ENCODE peak calls at places on chromosomes 7 and 10, in five cellular contexts. Q is HepG2, R is K562, Z is SK-N-SH, W is GM12878. L is an unnamed sample.

GRCh38 chr7:133829336-133829897 is 297.7 kb upstream of the LRGUK start:
- DNase-seq in Q (no peak), W (no peak), R (no peak), Z (no peak), L (no peak)

GRCh38 chr10:70816220-70816894 is 609 bp downstream of the SGPL1 start:
- DNase-seq in R (no peak), W (no peak), Q (peak), Z (peak), L (peak)

GRCh38 chr10:65570143-65571010 is 1355.5 kb upstream of the LRRTM3 start:
- DNase-seq in Q (peak), W (no peak), R (no peak), Z (peak), L (no peak)

GRCh38 chr10:62266611-62267010 is 2.0 kb downstream of the RTKN2 start:
- DNase-seq in R (no peak), Z (no peak), Q (no peak), W (no peak), L (no peak)

GRCh38 chr10:116555882-116556281 is 10.2 kb downstream of the PNLIP start:
- DNase-seq in R (no peak), W (no peak), Q (no peak), Z (no peak), L (no peak)

GRCh38 chr7:92255308-92255707 is 9.5 kb downstream of the ANKIB1 start:
- DNase-seq in R (no peak), Q (no peak), W (no peak), Z (no peak), L (no peak)

GRCh38 chr7:5428470-5429252 is 5.0 kb upstream of the TNRC18 start:
- DNase-seq in R (peak), Q (peak), Z (peak), W (no peak), L (peak)

GRCh38 chr10:8404721-8405120 is 350.2 kb downstream of the GATA3 start:
- DNase-seq in Q (no peak), R (no peak), W (peak), Z (no peak), L (no peak)

GRCh38 chr7:134623193-134623592 is 23.5 kb upstream of the BPGM start:
- DNase-seq in W (no peak), Z (no peak), Q (no peak), R (no peak), L (no peak)

GRCh38 chr10:1359599-1359955 is 303.4 kb downstream of the WDR37 start:
- DNase-seq in R (no peak), Q (no peak), W (no peak), Z (no peak), L (no peak)

GRCh38 chr10:1358860-1359598 is 302.8 kb downstream of the WDR37 start:
- DNase-seq in R (no peak), Z (no peak), Q (no peak), W (no peak), L (no peak)

GRCh38 chr10:1361411-1362105 is 305.4 kb downstream of the WDR37 start:
- DNase-seq in R (no peak), W (no peak), Z (peak), Q (no peak), L (no peak)

GRCh38 chr10:1360011-1360580 is 303.9 kb downstream of the WDR37 start:
- DNase-seq in R (peak), Z (peak), Q (no peak), W (no peak), L (no peak)

DNA sequence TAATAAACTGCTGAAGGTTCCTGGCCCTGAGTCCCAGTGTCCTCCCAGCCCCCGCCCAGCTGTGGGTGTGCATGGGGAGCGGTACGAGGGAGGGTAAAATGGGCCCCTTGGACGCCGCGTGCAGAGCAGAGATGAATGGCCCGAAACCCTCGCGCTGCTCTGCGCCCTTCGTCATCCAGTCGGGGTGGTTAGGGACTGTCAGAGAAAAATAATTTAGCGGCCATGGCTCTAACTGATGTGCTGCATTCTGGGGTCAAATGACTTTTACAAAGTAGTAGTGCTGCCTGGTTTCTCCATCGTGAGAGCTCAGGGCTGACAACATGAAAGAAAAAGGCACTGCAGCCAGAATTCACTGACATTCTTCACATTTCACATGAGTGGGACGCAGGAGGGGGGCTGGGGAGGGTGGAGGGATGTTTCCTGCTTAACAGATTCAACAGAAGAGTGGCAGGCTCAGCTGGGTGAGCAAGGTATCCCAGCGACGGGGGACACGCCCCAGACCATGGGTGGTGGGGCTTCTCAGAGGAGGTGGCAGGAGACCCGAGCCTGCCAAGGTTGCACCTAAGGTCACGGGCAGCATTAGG is 304.5 kb downstream of the WDR37 start:
- DNase-seq in R (no peak), Q (no peak), W (no peak), Z (no peak), L (no peak)
- TF ChIP-seq REST in R (no peak), Q (no peak), W (no peak), Z (no peak), L (no peak)

DNA sequence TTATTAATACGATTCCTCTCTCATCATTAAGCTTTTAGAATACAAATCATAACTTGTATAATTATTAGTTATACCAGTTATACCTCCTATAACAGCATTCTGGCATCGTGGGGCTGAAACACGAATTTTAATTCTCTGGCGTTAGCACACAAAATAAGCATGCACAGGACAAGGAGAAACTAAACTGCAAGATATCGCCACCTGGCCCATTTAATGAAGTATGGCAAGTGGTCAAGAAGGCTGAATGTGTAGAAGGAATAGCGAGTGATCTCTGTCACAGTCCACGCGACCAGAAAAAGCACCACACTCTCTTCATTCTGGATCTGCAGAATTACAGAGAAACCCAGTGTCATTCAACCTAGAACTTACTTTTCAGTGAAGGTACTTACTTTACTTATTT is 18.1 kb downstream of the HACD1 start:
- DNase-seq in W (no peak), R (peak), Q (no peak), Z (peak), L (no peak)
- TF ChIP-seq GABPA in W (no peak), R (no peak), Q (no peak), Z (no peak), L (no peak)

GRCh38 chr7:83695126-83695960 is 46.4 kb upstream of the SEMA3E start:
- DNase-seq in R (no peak), W (no peak), Q (no peak), Z (no peak), L (no peak)

GRCh38 chr7:83696101-83696500 is 47.2 kb upstream of the SEMA3E start:
- DNase-seq in Q (no peak), Z (no peak), W (no peak), R (no peak), L (no peak)

GRCh38 chr7:83689855-83690254 is 40.9 kb upstream of the SEMA3E start:
- DNase-seq in Z (no peak), R (no peak), Q (no peak), W (no peak), L (no peak)

GRCh38 chr7:83691095-83691494 is 42.2 kb upstream of the SEMA3E start:
- DNase-seq in Z (no peak), R (no peak), W (no peak), Q (no peak), L (no peak)

GRCh38 chr7:83693281-83693680 is 44.3 kb upstream of the SEMA3E start:
- DNase-seq in R (no peak), Q (no peak), W (no peak), Z (no peak), L (no peak)
- TF ChIP-seq CTCF in R (no peak), Q (no peak), W (no peak), Z (no peak), L (no peak)

GRCh38 chr7:30068117-30068516 is 39.9 kb downstream of the PLEKHA8 start:
- DNase-seq in Z (no peak), R (no peak), W (no peak), Q (no peak), L (no peak)

GRCh38 chr7:30066697-30067096 is 38.5 kb downstream of the PLEKHA8 start:
- DNase-seq in Z (no peak), R (no peak), W (no peak), Q (no peak), L (no peak)

GRCh38 chr7:30057741-30058140 is 29.5 kb downstream of the PLEKHA8 start:
- DNase-seq in W (no peak), Z (no peak), R (no peak), Q (no peak), L (no peak)

GRCh38 chr7:30065746-30066145 is 37.5 kb downstream of the PLEKHA8 start:
- DNase-seq in Q (no peak), W (no peak), R (no peak), Z (no peak), L (no peak)

GRCh38 chr7:30062587-30062986 is 34.4 kb downstream of the PLEKHA8 start:
- DNase-seq in Q (peak), W (no peak), R (peak), Z (peak), L (no peak)
- TF ChIP-seq REST in Q (no peak), W (no peak), R (no peak), Z (no peak), L (no peak)

DNA sequence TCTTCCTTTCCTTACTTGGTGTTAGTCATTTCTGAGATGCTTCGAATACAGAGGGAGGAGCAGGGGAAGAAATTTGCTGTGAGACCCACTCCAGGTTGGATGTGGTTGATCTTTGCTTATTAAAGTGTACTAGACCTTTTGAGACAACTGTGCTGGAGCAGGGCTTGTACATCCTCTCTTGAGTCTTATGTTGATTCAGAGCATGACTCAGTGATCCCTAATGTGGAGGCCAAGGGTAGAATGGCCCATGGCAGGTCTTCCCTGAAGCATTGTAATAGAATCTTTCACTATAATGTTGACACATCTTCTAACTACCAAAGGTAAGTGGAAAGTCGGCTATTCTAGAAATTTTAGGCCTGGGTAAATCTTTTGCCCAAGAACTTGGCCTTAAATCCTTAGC is 17.0 kb upstream of the SFR1 start:
- DNase-seq in Z (no peak), Q (no peak), R (no peak), W (no peak), L (no peak)
- TF ChIP-seq GABPA in Z (no peak), Q (no peak), R (no peak), W (no peak), L (no peak)

GRCh38 chr7:21261627-21262564 is 166.0 kb upstream of the SP4 start:
- DNase-seq in R (peak), W (peak), Z (peak), Q (peak), L (no peak)
- TF ChIP-seq CTCF in R (peak), W (peak), Z (peak), Q (peak), L (peak)

GRCh38 chr10:77603529-77603927 is 34.1 kb downstream of the KCNMA1 start:
- DNase-seq in R (no peak), Z (peak), W (no peak), Q (no peak), L (no peak)
- TF ChIP-seq REST in R (no peak), Z (no peak), W (no peak), Q (no peak), L (no peak)